ENCODE peak calls at places on chromosomes 5 and 9, in nine cellular contexts. One of them, this sample, is unnamed.
A peak's percentile ranks its signal among the peaks of the same experiment; 100 is the strongest.

GRCh38 chr5:14718778-14719177 is 54.3 kb downstream of the OTULIN start:
- DNase-seq in lower lobe of right lung: no peak
- DNase-seq in IMR-90: no peak
- DNase-seq in psoas muscle: no peak
- DNase-seq in transverse colon: no peak
- DNase-seq in fibroblast of lung: no peak
- DNase-seq in A549: no peak
- DNase-seq in right cardiac atrium: no peak
- DNase-seq in neural progenitor cell: no peak
- DNase-seq in this sample: no peak

GRCh38 chr9:14400658-14400995 is 86.7 kb upstream of the NFIB start:
- DNase-seq in right cardiac atrium: peak; percentile 78
- DNase-seq in A549: peak; percentile 67
- DNase-seq in transverse colon: peak; percentile 7
- DNase-seq in lower lobe of right lung: no peak
- DNase-seq in psoas muscle: peak; percentile 56
- DNase-seq in IMR-90: peak; percentile 58
- DNase-seq in neural progenitor cell: peak; percentile 63
- DNase-seq in fibroblast of lung: peak; percentile 86
- DNase-seq in this sample: no peak

GRCh38 chr5:167348286-167348926 is 943.0 kb upstream of the WWC1 start:
- DNase-seq in fibroblast of lung: no peak
- DNase-seq in lower lobe of right lung: no peak
- DNase-seq in neural progenitor cell: peak; percentile 12
- DNase-seq in psoas muscle: no peak
- DNase-seq in right cardiac atrium: no peak
- DNase-seq in A549: no peak
- DNase-seq in transverse colon: no peak
- DNase-seq in IMR-90: no peak
- DNase-seq in this sample: no peak

GRCh38 chr5:86565197-86565789 is 52.4 kb upstream of the COX7C start:
- DNase-seq in psoas muscle: no peak
- DNase-seq in A549: peak; percentile 23
- DNase-seq in fibroblast of lung: no peak
- DNase-seq in transverse colon: no peak
- DNase-seq in lower lobe of right lung: no peak
- DNase-seq in IMR-90: no peak
- DNase-seq in neural progenitor cell: no peak
- DNase-seq in right cardiac atrium: no peak
- DNase-seq in this sample: no peak

GRCh38 chr9:122347348-122348287 is 23.2 kb upstream of the PTGS1 start:
- DNase-seq in fibroblast of lung: peak; percentile 34
- DNase-seq in neural progenitor cell: no peak
- DNase-seq in transverse colon: peak; percentile 65
- DNase-seq in IMR-90: no peak
- DNase-seq in lower lobe of right lung: no peak
- DNase-seq in A549: peak; percentile 50
- DNase-seq in psoas muscle: no peak
- DNase-seq in right cardiac atrium: peak; percentile 65
- DNase-seq in this sample: no peak

GRCh38 chr5:166073921-166074838 is 2217.3 kb upstream of the WWC1 start:
- DNase-seq in A549: no peak
- DNase-seq in neural progenitor cell: peak; percentile 76
- DNase-seq in fibroblast of lung: no peak
- DNase-seq in right cardiac atrium: no peak
- DNase-seq in lower lobe of right lung: no peak
- DNase-seq in IMR-90: no peak
- DNase-seq in transverse colon: no peak
- DNase-seq in psoas muscle: no peak
- DNase-seq in this sample: no peak

GRCh38 chr9:70061776-70062175 is 18.1 kb downstream of the MAMDC2 start:
- DNase-seq in lower lobe of right lung: no peak
- DNase-seq in IMR-90: peak; percentile 44
- DNase-seq in transverse colon: no peak
- DNase-seq in psoas muscle: no peak
- DNase-seq in A549: no peak
- DNase-seq in neural progenitor cell: no peak
- DNase-seq in fibroblast of lung: peak; percentile 36
- DNase-seq in right cardiac atrium: no peak
- DNase-seq in this sample: no peak

GRCh38 chr5:172168311-172168710 is 19.7 kb downstream of the STK10 start:
- DNase-seq in fibroblast of lung: no peak
- DNase-seq in neural progenitor cell: no peak
- DNase-seq in A549: no peak
- DNase-seq in lower lobe of right lung: no peak
- DNase-seq in transverse colon: no peak
- DNase-seq in right cardiac atrium: no peak
- DNase-seq in IMR-90: no peak
- DNase-seq in psoas muscle: no peak
- DNase-seq in this sample: no peak

GRCh38 chr9:119370816-119371215 is 1.6 kb upstream of the BRINP1 start:
- DNase-seq in right cardiac atrium: peak; percentile 81
- DNase-seq in transverse colon: peak; percentile 7
- DNase-seq in neural progenitor cell: peak; percentile 84
- DNase-seq in fibroblast of lung: peak; percentile 28
- DNase-seq in psoas muscle: peak; percentile 29
- DNase-seq in IMR-90: peak; percentile 1
- DNase-seq in lower lobe of right lung: no peak
- DNase-seq in A549: peak; percentile 13
- DNase-seq in this sample: peak; percentile 82

GRCh38 chr5:88033191-88033590 is 235.5 kb downstream of the TMEM161B start:
- DNase-seq in fibroblast of lung: no peak
- DNase-seq in A549: no peak
- DNase-seq in transverse colon: no peak
- DNase-seq in psoas muscle: no peak
- DNase-seq in right cardiac atrium: no peak
- DNase-seq in neural progenitor cell: no peak
- DNase-seq in IMR-90: no peak
- DNase-seq in lower lobe of right lung: no peak
- DNase-seq in this sample: no peak

GRCh38 chr5:125058185-125058826 is 311.9 kb upstream of the ZNF608 start:
- DNase-seq in IMR-90: peak; percentile 69
- DNase-seq in right cardiac atrium: no peak
- DNase-seq in neural progenitor cell: peak; percentile 20
- DNase-seq in A549: no peak
- DNase-seq in transverse colon: no peak
- DNase-seq in lower lobe of right lung: no peak
- DNase-seq in fibroblast of lung: no peak
- DNase-seq in psoas muscle: no peak
- DNase-seq in this sample: no peak

GRCh38 chr5:158119852-158120708 is 261.1 kb upstream of the CLINT1 start:
- DNase-seq in neural progenitor cell: no peak
- DNase-seq in right cardiac atrium: no peak
- DNase-seq in psoas muscle: no peak
- DNase-seq in fibroblast of lung: peak; percentile 90
- DNase-seq in IMR-90: peak; percentile 13
- DNase-seq in lower lobe of right lung: no peak
- DNase-seq in transverse colon: no peak
- DNase-seq in A549: no peak
- DNase-seq in this sample: no peak

GRCh38 chr5:59483971-59484472 is 409.5 kb downstream of the PDE4D start:
- DNase-seq in A549: peak; percentile 55
- DNase-seq in right cardiac atrium: no peak
- DNase-seq in psoas muscle: no peak
- DNase-seq in transverse colon: no peak
- DNase-seq in neural progenitor cell: no peak
- DNase-seq in IMR-90: peak; percentile 11
- DNase-seq in lower lobe of right lung: no peak
- DNase-seq in fibroblast of lung: peak; percentile 87
- DNase-seq in this sample: no peak

DNA sequence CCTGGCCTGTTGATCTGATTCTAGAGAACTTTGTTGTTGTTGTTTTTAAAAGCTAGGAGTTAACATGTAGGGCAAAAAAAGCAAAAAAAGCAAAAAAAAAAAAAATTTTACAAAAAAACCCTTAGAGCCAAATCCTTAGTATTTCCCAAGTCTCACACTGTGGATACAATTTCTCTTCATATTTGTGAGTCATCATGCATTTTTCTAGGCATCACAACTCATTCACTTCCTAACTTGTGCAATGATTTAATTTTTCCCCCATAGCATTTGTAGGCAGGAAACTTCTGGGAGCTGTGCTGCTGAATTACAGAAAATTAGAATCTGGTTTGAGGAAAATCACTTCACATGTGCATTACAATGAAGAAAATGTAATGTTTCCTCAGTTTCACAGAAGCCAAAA is 91.9 kb downstream of the MARCHF3 start:
- DNase-seq in neural progenitor cell: no peak
- DNase-seq in fibroblast of lung: peak; percentile 78
- DNase-seq in IMR-90: peak; percentile 89
- DNase-seq in psoas muscle: no peak
- DNase-seq in A549: no peak
- DNase-seq in transverse colon: no peak
- DNase-seq in lower lobe of right lung: no peak
- DNase-seq in right cardiac atrium: no peak
- DNase-seq in this sample: no peak
- H3K27ac ChIP-seq in neural progenitor cell: no peak overlapping the region
- H3K27ac ChIP-seq in fibroblast of lung: peak overlapping the region; percentile 29
- H3K27ac ChIP-seq in IMR-90: peak overlapping the region; percentile 70
- H3K27ac ChIP-seq in psoas muscle: no peak overlapping the region
- H3K27ac ChIP-seq in A549: no peak overlapping the region
- H3K27ac ChIP-seq in transverse colon: no peak overlapping the region
- H3K27ac ChIP-seq in lower lobe of right lung: no peak overlapping the region
- H3K27ac ChIP-seq in right cardiac atrium: no peak overlapping the region
- H3K27ac ChIP-seq in this sample: no peak overlapping the region

GRCh38 chr5:68292316-68292715 is 76.8 kb downstream of the PIK3R1 start:
- DNase-seq in IMR-90: peak; percentile 25
- DNase-seq in psoas muscle: no peak
- DNase-seq in right cardiac atrium: no peak
- DNase-seq in lower lobe of right lung: no peak
- DNase-seq in neural progenitor cell: no peak
- DNase-seq in transverse colon: no peak
- DNase-seq in fibroblast of lung: peak; percentile 46
- DNase-seq in A549: no peak
- DNase-seq in this sample: no peak
- H3K4me3 ChIP-seq in IMR-90: no peak overlapping the region
- H3K4me3 ChIP-seq in psoas muscle: peak overlapping the region; percentile 77
- H3K4me3 ChIP-seq in right cardiac atrium: no peak overlapping the region
- H3K4me3 ChIP-seq in lower lobe of right lung: no peak overlapping the region
- H3K4me3 ChIP-seq in neural progenitor cell: no peak overlapping the region
- H3K4me3 ChIP-seq in transverse colon: no peak overlapping the region
- H3K4me3 ChIP-seq in fibroblast of lung: no peak overlapping the region
- H3K4me3 ChIP-seq in A549: no peak overlapping the region
- H3K4me3 ChIP-seq in this sample: no peak overlapping the region

GRCh38 chr5:151218177-151218576 is 5.7 kb downstream of the CCDC69 start:
- DNase-seq in lower lobe of right lung: no peak
- DNase-seq in right cardiac atrium: no peak
- DNase-seq in IMR-90: no peak
- DNase-seq in neural progenitor cell: no peak
- DNase-seq in fibroblast of lung: no peak
- DNase-seq in transverse colon: no peak
- DNase-seq in A549: no peak
- DNase-seq in psoas muscle: no peak
- DNase-seq in this sample: no peak
- H3K4me1 ChIP-seq in lower lobe of right lung: peaks cover 70% of the 10 kb centered on the region
- H3K4me1 ChIP-seq in right cardiac atrium: peaks cover 46% of the 10 kb centered on the region
- H3K4me1 ChIP-seq in IMR-90: peaks cover 5% of the 10 kb centered on the region
- H3K4me1 ChIP-seq in neural progenitor cell: peaks cover 6% of the 10 kb centered on the region
- H3K4me1 ChIP-seq in fibroblast of lung: peaks cover under 1% of the 10 kb centered on the region
- H3K4me1 ChIP-seq in transverse colon: peaks cover 20% of the 10 kb centered on the region
- H3K4me1 ChIP-seq in A549: no peaks in the 10 kb centered on the region
- H3K4me1 ChIP-seq in psoas muscle: peaks cover 87% of the 10 kb centered on the region
- H3K4me1 ChIP-seq in this sample: peaks cover 2% of the 10 kb centered on the region

GRCh38 chr5:120150770-120151169 is 313.3 kb upstream of the PRR16 start:
- DNase-seq in fibroblast of lung: no peak
- DNase-seq in neural progenitor cell: no peak
- DNase-seq in A549: no peak
- DNase-seq in psoas muscle: no peak
- DNase-seq in transverse colon: no peak
- DNase-seq in lower lobe of right lung: no peak
- DNase-seq in IMR-90: no peak
- DNase-seq in right cardiac atrium: no peak
- DNase-seq in this sample: no peak
- H3K27ac ChIP-seq in fibroblast of lung: no peak overlapping the region
- H3K27ac ChIP-seq in neural progenitor cell: no peak overlapping the region
- H3K27ac ChIP-seq in A549: no peak overlapping the region
- H3K27ac ChIP-seq in psoas muscle: no peak overlapping the region
- H3K27ac ChIP-seq in transverse colon: no peak overlapping the region
- H3K27ac ChIP-seq in lower lobe of right lung: no peak overlapping the region
- H3K27ac ChIP-seq in IMR-90: no peak overlapping the region
- H3K27ac ChIP-seq in right cardiac atrium: no peak overlapping the region
- H3K27ac ChIP-seq in this sample: no peak overlapping the region

GRCh38 chr9:92952861-92953620 is 5.7 kb downstream of the FGD3 start:
- DNase-seq in IMR-90: no peak
- DNase-seq in fibroblast of lung: peak; percentile 69
- DNase-seq in psoas muscle: no peak
- DNase-seq in transverse colon: no peak
- DNase-seq in right cardiac atrium: no peak
- DNase-seq in lower lobe of right lung: no peak
- DNase-seq in A549: no peak
- DNase-seq in neural progenitor cell: no peak
- DNase-seq in this sample: no peak

GRCh38 chr9:92954886-92955285 is 7.6 kb downstream of the FGD3 start:
- DNase-seq in fibroblast of lung: no peak
- DNase-seq in A549: no peak
- DNase-seq in lower lobe of right lung: no peak
- DNase-seq in IMR-90: no peak
- DNase-seq in transverse colon: no peak
- DNase-seq in right cardiac atrium: no peak
- DNase-seq in neural progenitor cell: no peak
- DNase-seq in psoas muscle: no peak
- DNase-seq in this sample: no peak

GRCh38 chr9:92950359-92950955 is 3.1 kb downstream of the FGD3 start:
- DNase-seq in A549: no peak
- DNase-seq in lower lobe of right lung: no peak
- DNase-seq in psoas muscle: no peak
- DNase-seq in right cardiac atrium: no peak
- DNase-seq in fibroblast of lung: no peak
- DNase-seq in neural progenitor cell: no peak
- DNase-seq in IMR-90: no peak
- DNase-seq in transverse colon: no peak
- DNase-seq in this sample: no peak

GRCh38 chr9:92949266-92949982 is 2.1 kb downstream of the FGD3 start:
- DNase-seq in transverse colon: no peak
- DNase-seq in neural progenitor cell: no peak
- DNase-seq in right cardiac atrium: no peak
- DNase-seq in IMR-90: no peak
- DNase-seq in fibroblast of lung: no peak
- DNase-seq in lower lobe of right lung: no peak
- DNase-seq in psoas muscle: no peak
- DNase-seq in A549: no peak
- DNase-seq in this sample: peak; percentile 59

GRCh38 chr9:92954078-92954861 is 6.9 kb downstream of the FGD3 start:
- DNase-seq in lower lobe of right lung: no peak
- DNase-seq in transverse colon: peak; percentile 81
- DNase-seq in right cardiac atrium: peak; percentile 64
- DNase-seq in neural progenitor cell: no peak
- DNase-seq in IMR-90: no peak
- DNase-seq in psoas muscle: no peak
- DNase-seq in A549: no peak
- DNase-seq in fibroblast of lung: peak; percentile 69
- DNase-seq in this sample: no peak
- H3K4me3 ChIP-seq in lower lobe of right lung: peak overlapping the region; percentile 11
- H3K4me3 ChIP-seq in transverse colon: no peak overlapping the region
- H3K4me3 ChIP-seq in right cardiac atrium: no peak overlapping the region
- H3K4me3 ChIP-seq in neural progenitor cell: no peak overlapping the region
- H3K4me3 ChIP-seq in IMR-90: no peak overlapping the region
- H3K4me3 ChIP-seq in psoas muscle: no peak overlapping the region
- H3K4me3 ChIP-seq in A549: no peak overlapping the region
- H3K4me3 ChIP-seq in fibroblast of lung: no peak overlapping the region
- H3K4me3 ChIP-seq in this sample: no peak overlapping the region

This sample was measured in aorta.